ENCODE peak calls at places on chromosome 16, in nine cellular contexts. A is HCT116, X is ovary, T is A549, C is heart left ventricle, F is tibial nerve, R is spleen, B is K562, W is testis. Y is an unnamed sample.

GRCh38 chr16:9499921-9500593 is 408.6 kb downstream of the HAPSTR1 start:
- DNase-seq in C (peak; percentile 30), B (no peak), F (no peak), A (no peak), T (no peak), X (no peak), R (no peak), W (no peak), Y (no peak)

GRCh38 chr16:16092925-16093624 is 130.2 kb downstream of the ABCC6 start:
- DNase-seq in R (no peak), F (no peak), W (peak; percentile 77), C (no peak), T (no peak), A (no peak), X (peak; percentile 74), B (no peak), Y (no peak)

GRCh38 chr16:19698480-19699465 is 19.3 kb downstream of the KNOP1 start:
- DNase-seq in C (no peak), X (no peak), F (no peak), R (no peak), T (no peak), A (no peak), W (no peak), B (no peak), Y (no peak)

GRCh38 chr16:84897911-84898377 is 78.2 kb downstream of the CRISPLD2 start:
- DNase-seq in W (peak; percentile 44), T (no peak), X (no peak), F (no peak), R (peak; percentile 71), C (peak; percentile 48), B (no peak), A (no peak), Y (no peak)

GRCh38 chr16:49661465-49662187 is 194.3 kb downstream of the ZNF423 start:
- DNase-seq in X (no peak), B (no peak), C (no peak), T (no peak), W (no peak), F (no peak), A (no peak), R (no peak), Y (no peak)

GRCh38 chr16:54129810-54130209 is 156.8 kb downstream of the IRX3 start:
- DNase-seq in R (no peak), T (no peak), W (no peak), F (no peak), C (no peak), X (no peak), A (no peak), B (no peak), Y (no peak)

GRCh38 chr16:3187798-3188674 is at the start of gene OR1F1:
- DNase-seq in R (peak; percentile 72), W (no peak), T (peak; percentile 69), X (no peak), B (peak; percentile 83), F (no peak), C (no peak), A (peak; percentile 81), Y (peak; percentile 72)

GRCh38 chr16:53052519-53053501 is at the start of gene CHD9NB:
- DNase-seq in C (peak; percentile 46), F (no peak), X (no peak), T (peak; percentile 79), R (no peak), B (peak; percentile 54), W (no peak), A (peak; percentile 73), Y (peak; percentile 40)

GRCh38 chr16:56286819-56287218 is 95.5 kb downstream of the GNAO1 start:
- DNase-seq in X (no peak), C (no peak), F (no peak), A (no peak), W (no peak), B (peak; percentile 29), R (no peak), T (no peak), Y (no peak)
- TF ChIP-seq POLR2A in X (no peak), C (no peak), F (no peak), A (no peak), W (no peak), B (no peak), R (no peak), T (no peak), Y (no peak)

GRCh38 chr16:67546091-67546501 is 16.2 kb upstream of the CTCF start:
- DNase-seq in B (no peak), R (peak; percentile 74), A (no peak), F (no peak), X (no peak), T (no peak), C (no peak), W (no peak), Y (no peak)
- TF ChIP-seq POLR2A in B (no peak), R (no peak), A (no peak), F (no peak), X (no peak), T (no peak), C (no peak), W (no peak), Y (no peak)

GRCh38 chr16:528111-529011 is 849 bp downstream of the CAPN15 start:
- DNase-seq in X (peak; percentile 71), F (no peak), B (peak; percentile 79), R (peak; percentile 88), T (no peak), W (no peak), A (no peak), C (no peak), Y (peak; percentile 79)
- TF ChIP-seq POLR2A in X (no peak), F (no peak), B (peak; percentile 77), R (no peak), T (no peak), W (no peak), A (no peak), C (no peak), Y (peak; percentile 56)

DNA sequence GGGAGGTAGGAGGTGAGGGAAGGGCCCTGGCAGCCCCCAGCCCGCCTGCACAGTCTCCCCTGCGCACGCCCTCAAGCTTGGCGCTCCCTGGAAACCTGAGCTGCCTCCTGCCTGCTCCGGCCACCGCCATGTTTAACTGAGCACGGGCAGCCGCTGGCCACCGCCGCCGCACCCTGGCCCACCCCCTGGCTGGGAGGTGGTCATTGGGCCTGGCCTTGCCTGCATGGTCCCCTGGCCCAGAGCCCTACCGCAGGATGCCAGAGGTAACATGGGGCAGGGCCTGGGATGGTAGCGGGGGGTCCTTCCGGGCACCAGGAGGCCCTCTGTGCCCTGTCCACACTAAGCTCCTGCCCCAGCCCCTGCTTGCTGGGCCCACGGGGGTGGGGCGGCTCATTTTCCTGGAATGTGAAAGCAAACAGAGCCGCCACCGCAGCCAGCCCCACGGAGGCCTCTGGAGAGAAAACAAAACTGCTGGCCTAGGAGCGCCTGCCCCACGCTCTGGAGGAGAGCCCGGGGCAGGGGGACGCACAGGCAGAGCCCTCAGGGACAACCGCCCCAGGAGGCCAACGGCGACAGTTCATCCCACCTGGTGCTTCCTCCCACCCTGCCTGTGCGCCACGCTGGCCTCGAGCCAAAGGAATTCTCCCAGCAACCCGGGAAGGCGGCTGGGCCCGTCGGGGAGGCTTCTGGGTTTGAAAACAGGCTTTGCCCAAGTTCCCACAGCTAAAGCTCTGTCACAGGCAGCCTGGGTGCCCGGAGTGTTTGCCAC is 8.9 kb downstream of the NHERF2 start:
- DNase-seq in A (no peak), X (peak; percentile 82), R (no peak), T (no peak), F (peak; percentile 78), C (peak; percentile 69), B (no peak), W (peak; percentile 62), Y (no peak)
- TF ChIP-seq POLR2A in A (no peak), X (no peak), R (no peak), T (peak; percentile 23), F (no peak), C (no peak), B (no peak), W (no peak), Y (no peak)

GRCh38 chr16:22191089-22191965 is 14.8 kb upstream of the EEF2K start:
- DNase-seq in F (peak; percentile 100), T (peak; percentile 91), R (peak; percentile 100), B (peak; percentile 98), W (peak; percentile 100), A (peak; percentile 92), X (peak; percentile 99), C (peak; percentile 99), Y (peak; percentile 100)
- TF ChIP-seq POLR2A in F (peak; percentile 83), T (peak; percentile 63), R (peak; percentile 70), B (peak; percentile 94), W (peak; percentile 84), A (no peak), X (peak; percentile 97), C (no peak), Y (peak; percentile 95)

GRCh38 chr16:1471569-1472194 is 3.1 kb downstream of the CLCN7 start:
- DNase-seq in T (no peak), W (no peak), A (no peak), X (no peak), F (no peak), B (peak; percentile 15), R (no peak), C (no peak), Y (no peak)
- TF ChIP-seq POLR2A in T (no peak), W (no peak), A (no peak), X (no peak), F (no peak), B (no peak), R (no peak), C (no peak), Y (no peak)

GRCh38 chr16:5072334-5073278 is 963 bp downstream of the ALG1 start:
- DNase-seq in C (no peak), W (no peak), B (no peak), T (no peak), X (no peak), F (no peak), R (peak; percentile 43), A (no peak), Y (no peak)

GRCh38 chr16:5070431-5071186 is 1.0 kb upstream of the ALG1 start:
- DNase-seq in W (no peak), R (peak; percentile 61), C (no peak), F (no peak), B (no peak), T (no peak), A (no peak), X (no peak), Y (no peak)

GRCh38 chr16:5073279-5073629 is 1.6 kb downstream of the ALG1 start:
- DNase-seq in X (no peak), C (no peak), B (no peak), A (no peak), W (no peak), T (no peak), F (no peak), R (no peak), Y (no peak)

GRCh38 chr16:5071341-5071680 is 332 bp upstream of the ALG1 start:
- DNase-seq in F (no peak), R (peak; percentile 16), T (no peak), B (no peak), X (no peak), W (no peak), A (no peak), C (no peak), Y (no peak)

GRCh38 chr16:5071681-5072333 is at the start of gene ALG1:
- DNase-seq in B (peak; percentile 93), T (peak; percentile 86), C (peak; percentile 92), A (peak; percentile 57), R (peak; percentile 98), F (peak; percentile 78), X (peak; percentile 95), W (peak; percentile 92), Y (peak; percentile 94)
- TF ChIP-seq POLR2A in B (peak; percentile 97), T (peak; percentile 98), C (no peak), A (peak; percentile 84), R (no peak), F (no peak), X (peak; percentile 65), W (peak; percentile 15), Y (peak; percentile 89)